ENCODE peak calls at places on chromosomes 1 and 21, in eight cellular contexts. Z, Y, G, V, E, N, I and Q are unnamed samples.

GRCh38 chr1:24266398-24266941 is 52.7 kb upstream of the GRHL3 start:
- DNase-seq in Z (peak), Y (no peak), G (no peak), V (peak), E (peak), N (no peak), I (peak), Q (no peak)

GRCh38 chr1:173476664-173477285 is 360 bp upstream of the PRDX6 start:
- DNase-seq in Z (peak), Y (peak), G (peak), V (peak), E (peak), N (peak), I (peak), Q (peak)

GRCh38 chr1:27045973-27046558 is 33.4 kb upstream of the TENT5B start:
- DNase-seq in Z (peak), Y (peak), G (peak), V (peak), E (peak), N (peak), I (peak), Q (peak)

GRCh38 chr1:233278621-233279020 is 16.9 kb downstream of the PCNX2 start:
- DNase-seq in Z (no peak), Y (no peak), G (no peak), V (no peak), E (no peak), N (no peak), I (no peak), Q (no peak)

GRCh38 chr1:114456586-114456985 is 54.4 kb downstream of the TRIM33 start:
- DNase-seq in Z (no peak), Y (no peak), G (no peak), V (no peak), E (no peak), N (no peak), I (no peak), Q (no peak)

GRCh38 chr1:236691348-236691747 is 5.0 kb downstream of the ACTN2 start:
- DNase-seq in Z (no peak), Y (no peak), G (no peak), V (no peak), E (no peak), N (no peak), I (no peak), Q (no peak)

GRCh38 chr1:247627951-247628350 is 22.6 kb downstream of the OR2G3 start:
- DNase-seq in Z (no peak), Y (no peak), G (no peak), V (no peak), E (no peak), N (no peak), I (no peak), Q (no peak)

GRCh38 chr1:204359131-204359473 is 627 bp downstream of the PLEKHA6 start:
- DNase-seq in Z (no peak), Y (no peak), G (peak), V (no peak), E (no peak), N (no peak), I (no peak), Q (no peak)

GRCh38 chr1:228174482-228175315 is 9.1 kb downstream of the IBA57 start:
- DNase-seq in Z (no peak), Y (no peak), G (peak), V (no peak), E (peak), N (no peak), I (peak), Q (peak)

GRCh38 chr1:42950146-42950480 is 8.6 kb downstream of the SLC2A1 start:
- DNase-seq in Z (peak), Y (no peak), G (no peak), V (peak), E (peak), N (no peak), I (peak), Q (no peak)

GRCh38 chr1:192485692-192486436 is 89.7 kb upstream of the RGS1 start:
- DNase-seq in Z (peak), Y (peak), G (peak), V (peak), E (peak), N (peak), I (peak), Q (peak)

GRCh38 chr1:71046891-71047634 is 553 bp downstream of the PTGER3 start:
- DNase-seq in Z (no peak), Y (peak), G (peak), V (no peak), E (peak), N (no peak), I (no peak), Q (peak)

GRCh38 chr1:109877320-109877771 is 33.3 kb upstream of the CSF1 start:
- DNase-seq in Z (peak), Y (no peak), G (peak), V (peak), E (peak), N (peak), I (peak), Q (no peak)

GRCh38 chr1:114328505-114328904 is 174.8 kb upstream of the SYT6 start:
- DNase-seq in Z (no peak), Y (no peak), G (no peak), V (no peak), E (no peak), N (no peak), I (no peak), Q (no peak)

GRCh38 chr21:31397939-31398338 is 53.9 kb upstream of the TIAM1 start:
- DNase-seq in Z (no peak), Y (no peak), G (no peak), V (no peak), E (no peak), N (no peak), I (no peak), Q (no peak)

GRCh38 chr1:232767381-232768074 is 37.7 kb upstream of the MAP10 start:
- DNase-seq in Z (peak), Y (peak), G (peak), V (peak), E (peak), N (peak), I (peak), Q (no peak)

GRCh38 chr1:100523038-100523649 is 14.8 kb upstream of the GPR88 start:
- DNase-seq in Z (no peak), Y (no peak), G (no peak), V (peak), E (no peak), N (no peak), I (no peak), Q (no peak)

GRCh38 chr1:67053535-67053784 is 488 bp downstream of the SLC35D1 start:
- DNase-seq in Z (no peak), Y (peak), G (peak), V (peak), E (peak), N (peak), I (peak), Q (peak)

GRCh38 chr1:40818264-40818961 is 34.8 kb downstream of the KCNQ4 start:
- DNase-seq in Z (peak), Y (peak), G (no peak), V (peak), E (peak), N (peak), I (peak), Q (peak)

GRCh38 chr1:76682152-76682551 is 185.1 kb upstream of the ST6GALNAC5 start:
- DNase-seq in Z (no peak), Y (no peak), G (no peak), V (no peak), E (no peak), N (no peak), I (no peak), Q (no peak)

GRCh38 chr1:165907256-165907857 is 79.9 kb downstream of the UCK2 start:
- DNase-seq in Z (no peak), Y (no peak), G (no peak), V (no peak), E (peak), N (no peak), I (no peak), Q (no peak)

GRCh38 chr1:226676381-226676780 is 62.7 kb downstream of the ITPKB start:
- DNase-seq in Z (no peak), Y (no peak), G (peak), V (peak), E (no peak), N (no peak), I (no peak), Q (no peak)

GRCh38 chr21:37546299-37546908 is 179.8 kb downstream of the DYRK1A start:
- DNase-seq in Z (no peak), Y (no peak), G (peak), V (no peak), E (no peak), N (no peak), I (no peak), Q (no peak)
- H3K4me3 ChIP-seq in Z (no peak), Y (no peak), G (no peak), V (no peak), E (no peak), N (no peak), I (no peak), Q (no peak)

DNA sequence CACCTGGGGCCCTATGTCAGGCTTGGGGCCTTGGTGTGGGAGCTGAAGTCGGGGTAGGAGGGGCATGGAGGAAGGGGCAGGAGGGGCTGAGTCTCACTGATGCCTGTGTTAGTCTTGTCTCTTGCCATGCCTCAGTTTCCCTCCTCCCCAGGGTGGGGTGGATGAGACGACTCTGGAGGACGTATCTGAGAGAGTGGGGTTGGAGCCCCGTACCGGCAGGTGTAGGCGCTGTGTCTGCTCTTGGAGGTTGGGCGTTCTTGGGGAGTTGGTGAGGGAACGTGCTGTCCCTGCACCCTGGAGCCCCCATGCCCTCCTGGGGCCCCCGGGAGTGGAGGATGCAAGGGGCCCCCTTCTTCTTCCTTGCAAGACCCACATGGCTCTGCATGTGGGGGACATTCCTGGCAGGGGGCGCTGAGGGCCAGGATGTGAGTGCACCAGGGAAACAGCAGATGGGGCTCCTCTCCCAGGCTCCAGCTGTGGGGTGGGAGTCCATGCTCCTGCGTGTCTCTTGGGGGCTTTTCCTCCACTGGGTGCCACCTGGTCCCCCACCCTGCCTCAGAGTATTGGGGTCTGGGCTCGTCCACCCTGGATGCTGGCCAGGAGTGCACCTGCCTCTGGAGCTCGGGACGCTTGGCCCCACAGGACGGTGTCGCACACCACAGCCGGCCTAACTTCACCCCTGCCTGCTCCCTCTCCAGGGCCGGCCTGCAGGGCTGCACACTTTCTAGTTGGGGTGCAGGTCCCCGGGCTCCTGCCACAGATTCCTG is 1.4 kb upstream of the TNFRSF14 start:
- DNase-seq in Z (no peak), Y (no peak), G (no peak), V (no peak), E (peak), N (no peak), I (no peak), Q (peak)
- H3K4me3 ChIP-seq in Z (no peak), Y (no peak), G (peak), V (no peak), E (no peak), N (peak), I (no peak), Q (no peak)

GRCh38 chr1:202163281-202164270 is 3.2 kb upstream of the PTPN7 start:
- DNase-seq in Z (no peak), Y (no peak), G (no peak), V (no peak), E (no peak), N (no peak), I (no peak), Q (peak)

GRCh38 chr1:202161151-202162048 is 998 bp upstream of the PTPN7 start:
- DNase-seq in Z (no peak), Y (no peak), G (no peak), V (no peak), E (no peak), N (no peak), I (no peak), Q (no peak)

GRCh38 chr1:202162418-202163280 is 2.2 kb upstream of the PTPN7 start:
- DNase-seq in Z (no peak), Y (no peak), G (no peak), V (no peak), E (no peak), N (no peak), I (no peak), Q (no peak)

GRCh38 chr1:202160377-202160940 is at the start of gene PTPN7:
- DNase-seq in Z (no peak), Y (no peak), G (no peak), V (no peak), E (no peak), N (no peak), I (no peak), Q (no peak)

GRCh38 chr1:202162049-202162417 is 1.6 kb upstream of the PTPN7 start:
- DNase-seq in Z (no peak), Y (no peak), G (no peak), V (no peak), E (no peak), N (no peak), I (no peak), Q (no peak)
- H3K4me3 ChIP-seq in Z (no peak), Y (no peak), G (no peak), V (no peak), E (no peak), N (peak), I (no peak), Q (no peak)

GRCh38 chr1:230749150-230749549 is 2.0 kb downstream of the CAPN9 start:
- DNase-seq in Z (no peak), Y (no peak), G (no peak), V (no peak), E (no peak), N (no peak), I (no peak), Q (no peak)
- H3K4me3 ChIP-seq in Z (no peak), Y (no peak), G (no peak), V (no peak), E (no peak), N (no peak), I (no peak), Q (no peak)